ENCODE peak calls at places on chromosome 11, in eight cellular contexts. R, Q, B, N, W, H, Y and I are unnamed samples.

GRCh38 chr11:4559527-4560440 is 14.8 kb downstream of the OR52M1 start:
- DNase-seq in W (no peak), N (peak), R (no peak), B (no peak), H (no peak), Y (no peak), Q (no peak), I (no peak)

GRCh38 chr11:61598886-61599868 is 18.3 kb upstream of the SYT7 start:
- DNase-seq in N (peak), H (peak), R (no peak), B (peak), Q (no peak), Y (no peak), W (peak), I (no peak)

GRCh38 chr11:3796796-3797328 is 492 bp downstream of the NUP98 start:
- DNase-seq in H (no peak), N (peak), R (no peak), Y (no peak), Q (no peak), B (no peak), W (peak), I (no peak)

GRCh38 chr11:13970986-13971385 is 8.5 kb downstream of the SPON1 start:
- DNase-seq in N (peak), Q (no peak), B (peak), W (peak), H (no peak), Y (peak), R (peak), I (peak)

GRCh38 chr11:62514151-62514550 is 32.5 kb downstream of the AHNAK start:
- DNase-seq in W (no peak), N (no peak), Y (no peak), B (no peak), Q (no peak), R (no peak), H (no peak), I (no peak)

GRCh38 chr11:26951849-26952515 is 41.9 kb upstream of the FIBIN start:
- DNase-seq in W (no peak), N (peak), B (no peak), Q (no peak), H (peak), R (no peak), Y (no peak), I (no peak)

GRCh38 chr11:122721964-122722266 is 66.4 kb downstream of the UBASH3B start:
- DNase-seq in B (peak), R (peak), Q (peak), N (no peak), H (no peak), Y (no peak), W (no peak), I (no peak)

GRCh38 chr11:34274712-34275398 is 83.0 kb downstream of the ABTB2 start:
- DNase-seq in W (peak), R (peak), Y (no peak), B (peak), Q (no peak), N (no peak), H (peak), I (no peak)

GRCh38 chr11:69874984-69875673 is 55.9 kb upstream of the FGF3 start:
- DNase-seq in R (no peak), Y (no peak), B (no peak), W (no peak), N (no peak), H (no peak), Q (no peak), I (no peak)

GRCh38 chr11:36372101-36372767 is 76.1 kb downstream of the PRR5L start:
- DNase-seq in N (no peak), Q (no peak), Y (no peak), B (peak), R (no peak), W (no peak), H (peak), I (no peak)

GRCh38 chr11:8658210-8658968 is 24.1 kb downstream of the TRIM66 start:
- DNase-seq in B (peak), Q (no peak), W (no peak), R (no peak), H (no peak), Y (no peak), N (peak), I (no peak)

GRCh38 chr11:26626346-26626745 is 54.3 kb upstream of the MUC15 start:
- DNase-seq in W (no peak), Y (no peak), Q (no peak), N (no peak), R (peak), H (no peak), B (peak), I (no peak)

GRCh38 chr11:101442171-101442570 is 141.6 kb downstream of the TRPC6 start:
- DNase-seq in H (peak), R (peak), Y (no peak), Q (no peak), N (no peak), B (peak), W (no peak), I (no peak)

GRCh38 chr11:101848262-101848661 is 66.5 kb upstream of the CEP126 start:
- DNase-seq in Q (peak), Y (peak), N (peak), R (no peak), H (no peak), W (peak), B (peak), I (peak)

GRCh38 chr11:130897262-130898182 is 18.8 kb downstream of the SNX19 start:
- DNase-seq in H (peak), Q (peak), W (peak), Y (no peak), B (peak), N (no peak), R (peak), I (no peak)

GRCh38 chr11:8083871-8084281 is 2.9 kb downstream of the TUB start:
- DNase-seq in N (peak), Q (no peak), W (no peak), H (no peak), B (no peak), Y (no peak), R (no peak), I (no peak)

GRCh38 chr11:70595016-70595415 is 196.7 kb downstream of the CTTN start:
- DNase-seq in H (no peak), N (no peak), R (no peak), Y (no peak), Q (no peak), B (no peak), W (no peak), I (no peak)

GRCh38 chr11:34564807-34565241 is 51.2 kb upstream of the ELF5 start:
- DNase-seq in H (no peak), Q (no peak), R (no peak), N (peak), W (no peak), B (no peak), Y (no peak), I (no peak)

GRCh38 chr11:94295534-94295933 is 8.8 kb upstream of the IZUMO1R start:
- DNase-seq in Q (no peak), B (no peak), R (peak), Y (no peak), N (no peak), W (no peak), H (peak), I (no peak)

GRCh38 chr11:67534070-67534679 is 10.9 kb upstream of the CABP2 start:
- DNase-seq in Q (no peak), B (peak), R (peak), H (no peak), N (peak), Y (no peak), W (no peak), I (peak)

GRCh38 chr11:119322921-119323531 is 6.1 kb upstream of the MCAM start:
- DNase-seq in B (no peak), R (no peak), H (no peak), N (no peak), Y (no peak), Q (no peak), W (no peak), I (no peak)

GRCh38 chr11:67312187-67313021 is 9.1 kb downstream of the SSH3 start:
- DNase-seq in N (no peak), H (no peak), W (no peak), R (peak), B (no peak), Y (no peak), Q (no peak), I (no peak)

GRCh38 chr11:30919389-30920172 is 333.4 kb upstream of the MPPED2 start:
- DNase-seq in W (no peak), B (peak), N (no peak), R (no peak), H (peak), Y (peak), Q (no peak), I (no peak)

GRCh38 chr11:112760378-112761060 is 200.7 kb upstream of the NCAM1 start:
- DNase-seq in R (no peak), H (no peak), N (no peak), B (no peak), W (no peak), Q (no peak), Y (no peak), I (no peak)

GRCh38 chr11:17375547-17375946 is 12.9 kb downstream of the KCNJ11 start:
- DNase-seq in H (no peak), Y (no peak), R (no peak), Q (no peak), B (no peak), N (no peak), W (no peak), I (no peak)

GRCh38 chr11:67293090-67293489 is 4.0 kb downstream of the ANKRD13D start:
- DNase-seq in R (peak), Q (peak), W (no peak), H (peak), B (peak), N (no peak), Y (no peak), I (no peak)

GRCh38 chr11:15101072-15101701 is 13.5 kb upstream of the INSC start:
- DNase-seq in B (peak), H (peak), Y (peak), Q (peak), W (peak), N (peak), R (peak), I (peak)

GRCh38 chr11:16607675-16608644 is 130.5 kb upstream of the C11orf58 start:
- DNase-seq in R (peak), Q (peak), W (peak), N (peak), Y (no peak), H (peak), B (peak), I (no peak)

GRCh38 chr11:64331569-64332371 is 8.2 kb upstream of the CCDC88B start:
- DNase-seq in W (peak), Q (peak), Y (peak), R (peak), H (peak), N (peak), B (peak), I (peak)

GRCh38 chr11:131837562-131837961 is 467.1 kb downstream of the NTM start:
- DNase-seq in R (no peak), W (no peak), N (no peak), Q (no peak), B (no peak), H (no peak), Y (no peak), I (no peak)

GRCh38 chr11:46490576-46491100 is 99.1 kb upstream of the CHRM4 start:
- DNase-seq in H (peak), R (peak), N (no peak), W (no peak), Y (no peak), B (no peak), Q (peak), I (no peak)

GRCh38 chr11:108338750-108339149 is 115.9 kb downstream of the ATM start:
- DNase-seq in B (no peak), Y (no peak), W (no peak), N (no peak), R (peak), H (no peak), Q (no peak), I (no peak)

GRCh38 chr11:105109855-105110750 is 29.5 kb downstream of the CARD18 start:
- DNase-seq in B (peak), H (peak), N (no peak), Q (peak), W (no peak), Y (no peak), R (no peak), I (no peak)

GRCh38 chr11:103806130-103806900 is 230.1 kb upstream of the DDI1 start:
- DNase-seq in B (peak), R (peak), W (peak), Y (no peak), H (peak), Q (peak), N (no peak), I (no peak)

GRCh38 chr11:779955-780532 is 2.8 kb upstream of the GATD1 start:
- DNase-seq in H (no peak), W (no peak), N (no peak), Y (no peak), Q (no peak), R (no peak), B (no peak), I (no peak)

DNA sequence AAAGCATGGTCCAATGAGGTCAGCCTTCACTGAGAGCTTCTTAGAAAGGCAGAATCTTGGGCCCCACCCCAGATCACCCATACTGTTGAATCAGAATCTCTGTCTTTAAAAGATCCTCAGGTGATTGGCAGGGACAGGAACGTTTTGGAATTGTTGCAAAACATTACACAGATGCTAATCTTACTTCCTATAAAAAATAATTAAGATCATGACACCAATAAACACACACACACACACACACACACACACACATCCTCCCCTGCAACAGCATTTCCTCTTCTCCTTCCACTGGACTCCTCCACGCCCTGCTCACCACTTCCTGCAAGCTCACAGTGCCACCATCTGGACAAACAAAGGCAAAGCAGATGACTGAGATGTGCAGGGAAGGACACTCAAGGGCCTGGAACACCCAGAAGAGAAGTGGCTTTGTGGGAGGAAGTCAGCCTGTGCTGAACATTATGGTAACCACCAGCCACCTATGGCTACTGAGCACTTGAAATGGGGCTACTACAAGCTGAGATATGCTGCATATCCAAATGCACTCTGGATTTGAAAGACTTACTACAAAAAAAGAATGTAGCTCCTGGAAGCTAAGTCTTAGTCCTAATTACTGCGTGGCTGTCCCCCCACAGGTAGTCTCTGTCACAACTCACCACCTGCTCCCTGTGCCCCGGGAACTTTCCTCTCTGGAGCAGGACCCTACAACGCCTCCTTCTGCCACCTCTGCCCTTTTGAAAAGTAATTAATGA is 65.6 kb downstream of the BTG4 start:
- DNase-seq in W (peak), H (peak), Q (peak), R (peak), N (peak), Y (peak), B (peak), I (peak)
- H3K27ac ChIP-seq in W (no peak), H (no peak), Q (no peak), R (no peak), N (no peak), Y (no peak), B (no peak), I (no peak)

DNA sequence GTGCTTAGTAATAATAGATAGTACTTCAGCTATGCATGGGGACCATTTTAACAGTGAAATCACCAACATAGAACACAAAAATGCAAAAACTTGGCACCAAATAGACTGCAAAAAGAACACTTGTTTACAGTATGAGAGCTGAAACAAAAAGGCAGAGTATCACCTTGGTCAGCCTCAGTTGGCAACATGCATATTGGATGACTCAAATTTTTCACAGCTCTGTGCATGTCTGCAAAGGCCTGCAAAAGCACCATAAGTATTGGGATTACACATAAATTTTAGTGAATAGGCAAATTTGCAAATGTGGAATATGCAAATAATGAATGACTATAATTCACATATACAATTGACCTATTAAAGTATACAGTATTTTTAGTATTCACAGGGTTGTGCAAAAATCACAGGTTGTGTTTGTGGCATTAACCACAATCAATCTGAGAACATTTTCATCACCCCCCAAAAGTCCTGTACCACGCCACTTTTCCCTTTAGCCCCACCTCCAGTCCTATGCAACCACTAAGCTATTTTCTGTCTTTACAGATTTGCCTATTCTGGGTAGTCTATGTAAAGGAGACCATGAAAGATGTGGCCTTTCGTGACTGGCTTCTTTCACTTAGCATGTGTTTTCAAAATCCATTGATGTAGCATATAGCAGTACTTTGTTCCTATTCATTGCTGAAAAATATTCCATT is 47.2 kb downstream of the CCDC15 start:
- DNase-seq in W (no peak), Q (no peak), N (no peak), R (peak), Y (no peak), B (no peak), H (peak), I (no peak)
- TF ChIP-seq CTCF in W (no peak), Q (no peak), N (no peak), R (no peak), Y (no peak), B (no peak), H (no peak), I (no peak)

DNA sequence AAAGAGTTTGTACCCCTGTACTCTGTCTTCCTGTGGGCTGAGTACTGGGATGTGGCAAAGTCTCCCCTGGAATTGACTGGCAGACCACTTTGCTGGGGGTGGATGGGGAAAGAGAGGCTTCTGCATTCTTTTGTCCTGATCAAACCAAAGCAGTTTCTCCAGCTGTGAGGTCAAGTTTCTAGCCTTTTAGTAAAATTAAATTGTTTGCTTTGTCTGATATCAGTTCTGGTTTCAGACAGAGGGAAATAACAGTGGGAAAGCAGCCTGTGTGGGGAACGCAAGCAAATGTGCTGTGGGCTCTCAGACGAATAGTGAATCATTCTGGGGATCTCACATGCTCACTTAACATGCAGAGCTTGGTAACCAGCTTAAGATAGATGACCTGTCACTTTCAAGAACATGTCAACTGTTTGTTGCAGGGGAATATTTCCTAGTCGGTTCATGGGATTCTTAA is 151.6 kb downstream of the FAT3 start:
- DNase-seq in W (peak), R (no peak), B (peak), H (peak), Y (no peak), N (peak), Q (no peak), I (no peak)
- H2AFZ ChIP-seq in W (no peak), R (no peak), B (no peak), H (no peak), Y (no peak), N (no peak), Q (no peak), I (no peak)

GRCh38 chr11:117823941-117824420 is 563 bp downstream of the FXYD2 start:
- DNase-seq in N (no peak), R (no peak), W (no peak), Q (peak), H (peak), B (peak), Y (no peak), I (no peak)
- H3K27ac ChIP-seq in N (no peak), R (no peak), W (peak), Q (peak), H (no peak), B (peak), Y (no peak), I (no peak)

DNA sequence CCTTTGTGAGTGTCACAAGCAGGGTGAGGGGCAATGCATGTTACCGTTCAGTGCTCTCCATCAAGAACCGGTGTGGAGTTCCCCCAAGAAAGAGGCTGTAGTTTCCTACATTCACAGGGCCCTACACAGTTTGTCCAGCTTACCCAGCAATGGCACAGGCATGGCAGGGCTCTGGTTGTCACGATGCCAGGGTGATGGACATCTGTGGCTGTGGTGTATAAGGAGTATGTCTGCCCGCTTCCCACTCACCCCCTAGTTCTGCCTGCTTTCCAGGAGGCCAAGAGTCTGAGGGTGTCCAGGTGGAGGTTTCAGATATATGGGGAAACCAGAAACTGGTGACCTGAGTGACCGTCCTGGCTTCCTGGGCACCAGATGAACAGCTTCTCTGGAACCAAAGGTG is 116.1 kb downstream of the PKNOX2 start:
- DNase-seq in B (no peak), N (no peak), Y (no peak), R (no peak), W (no peak), Q (no peak), H (no peak), I (no peak)
- TF ChIP-seq CTCF in B (no peak), N (no peak), Y (no peak), R (no peak), W (no peak), Q (no peak), H (no peak), I (no peak)

GRCh38 chr11:107042748-107043147 is 24.5 kb upstream of the GUCY1A2 start:
- DNase-seq in W (no peak), H (peak), N (no peak), B (no peak), Y (no peak), R (no peak), Q (no peak), I (no peak)
- H2AFZ ChIP-seq in W (no peak), H (peak), N (no peak), B (no peak), Y (no peak), R (no peak), Q (no peak), I (no peak)

DNA sequence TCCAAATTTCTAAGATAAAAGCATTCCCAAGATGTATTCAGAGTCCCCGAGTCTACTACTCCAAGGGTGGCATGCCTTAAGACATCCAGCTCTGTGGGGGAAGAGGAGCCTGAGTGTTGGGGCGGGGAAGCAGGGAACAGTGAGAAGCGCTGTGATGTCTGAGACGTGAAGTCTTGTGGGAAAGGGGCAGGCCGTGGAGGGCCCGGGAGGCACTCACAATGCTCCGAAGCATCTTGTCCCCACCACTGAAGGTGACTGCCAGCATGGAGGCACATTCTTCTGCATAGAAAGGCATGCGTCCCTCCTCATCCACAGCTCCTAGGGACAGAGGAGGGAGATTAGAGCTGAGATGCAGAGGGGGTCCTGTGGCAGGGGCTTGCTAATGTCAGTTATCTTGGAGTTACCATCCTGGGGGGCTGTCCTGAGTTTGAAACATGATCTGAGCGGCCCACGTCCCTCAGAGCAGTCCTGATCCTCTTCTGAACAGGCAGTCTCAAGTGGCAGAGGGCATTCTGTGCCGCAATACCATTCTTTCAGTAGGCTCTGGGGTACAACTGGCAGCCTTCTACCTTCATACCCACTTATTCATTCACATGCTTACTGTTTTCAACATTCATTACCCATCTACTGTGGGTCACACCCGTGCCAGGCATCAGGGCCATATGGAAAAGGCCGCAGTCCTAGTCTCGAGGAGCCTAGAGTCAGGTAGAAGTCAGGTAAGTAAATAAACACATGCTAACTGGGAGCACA is 8.7 kb downstream of the PCSK7 start:
- DNase-seq in W (no peak), R (no peak), Q (no peak), B (no peak), Y (no peak), H (no peak), N (no peak), I (no peak)
- H3K27ac ChIP-seq in W (peak), R (no peak), Q (no peak), B (no peak), Y (no peak), H (no peak), N (no peak), I (no peak)